ENCODE peak calls at places on chromosomes 2 and 18, in eight cellular contexts. V, B, L, O, A, X, Z and Y are unnamed samples.

GRCh38 chr18:57802166-57802868 is 798 bp downstream of the ATP8B1 start:
- DNase-seq in O (no peak), A (peak; percentile 40), X (no peak), Z (no peak), B (no peak), V (no peak), L (peak; percentile 51), Y (no peak)

GRCh38 chr2:168583710-168584521 is 127.8 kb downstream of the CERS6 start:
- DNase-seq in V (no peak), L (no peak), X (no peak), B (no peak), A (peak; percentile 21), O (peak; percentile 22), Z (no peak), Y (no peak)

GRCh38 chr2:198488964-198489363 is 684.6 kb downstream of the PLCL1 start:
- DNase-seq in B (no peak), O (no peak), V (no peak), Z (no peak), X (no peak), A (no peak), L (no peak), Y (no peak)

GRCh38 chr2:38076710-38077430 is 919 bp upstream of the CYP1B1 start:
- DNase-seq in X (peak; percentile 56), A (peak; percentile 62), O (peak; percentile 80), B (peak; percentile 90), V (peak; percentile 87), Z (no peak), L (peak; percentile 87), Y (no peak)

GRCh38 chr2:142321706-142322280 is 191.0 kb upstream of the LRP1B start:
- DNase-seq in B (no peak), L (no peak), X (no peak), Z (no peak), V (no peak), A (no peak), O (no peak), Y (no peak)

GRCh38 chr2:50469784-50470183 is 562.1 kb downstream of the NRXN1 start:
- DNase-seq in A (no peak), Z (no peak), L (no peak), V (no peak), B (no peak), X (no peak), O (no peak), Y (no peak)

GRCh38 chr18:72541871-72542690 is 2.1 kb downstream of the CBLN2 start:
- DNase-seq in A (no peak), X (no peak), Z (no peak), B (no peak), O (no peak), V (peak; percentile 47), L (peak; percentile 39), Y (no peak)

GRCh38 chr2:44579136-44579836 is 217.5 kb downstream of the CAMKMT start:
- DNase-seq in B (no peak), A (no peak), X (no peak), Z (no peak), O (no peak), V (no peak), L (no peak), Y (no peak)

GRCh38 chr18:6557052-6557451 is 142.3 kb upstream of the L3MBTL4 start:
- DNase-seq in O (no peak), A (no peak), L (no peak), Z (no peak), V (no peak), X (no peak), B (no peak), Y (no peak)

GRCh38 chr18:6561893-6562292 is 147.2 kb upstream of the L3MBTL4 start:
- DNase-seq in B (peak; percentile 51), O (no peak), A (peak; percentile 26), L (no peak), Z (no peak), V (no peak), X (no peak), Y (no peak)

GRCh38 chr18:6561029-6561861 is 146.5 kb upstream of the L3MBTL4 start:
- DNase-seq in A (peak; percentile 77), B (peak; percentile 79), V (peak; percentile 93), O (peak; percentile 67), Z (no peak), L (peak; percentile 65), X (no peak), Y (no peak)

GRCh38 chr18:6557470-6558245 is 142.9 kb upstream of the L3MBTL4 start:
- DNase-seq in O (peak; percentile 41), X (no peak), V (no peak), L (no peak), A (no peak), B (no peak), Z (no peak), Y (no peak)

DNA sequence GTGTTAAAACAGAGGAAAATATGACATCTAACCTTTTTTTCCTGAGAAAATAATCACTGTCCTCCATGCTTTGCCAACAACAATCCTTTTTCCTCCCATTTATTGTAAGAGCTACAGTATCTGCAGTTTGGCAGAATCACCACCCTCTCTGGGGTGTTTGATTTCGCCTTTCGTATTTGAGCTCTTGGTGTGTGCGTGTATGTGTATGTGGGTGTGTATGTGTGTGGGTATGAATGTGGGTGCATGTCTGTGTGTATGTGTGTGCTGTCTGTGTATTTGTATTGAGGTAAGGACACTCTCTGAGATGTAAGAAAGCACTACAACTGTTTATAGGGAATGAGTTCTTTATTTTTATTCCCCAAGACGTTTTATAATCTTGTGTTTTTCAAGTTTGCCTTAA is 144.1 kb upstream of the L3MBTL4 start:
- DNase-seq in B (no peak), L (no peak), X (no peak), O (no peak), Z (no peak), A (no peak), V (no peak), Y (no peak)
- H3K4me3 ChIP-seq in B (no peak overlapping the region), L (no peak overlapping the region), X (no peak overlapping the region), O (no peak overlapping the region), Z (no peak overlapping the region), A (no peak overlapping the region), V (no peak overlapping the region), Y (no peak overlapping the region)

GRCh38 chr2:224747765-224748164 is 31.6 kb upstream of the CCDC195 start:
- DNase-seq in O (no peak), X (no peak), Z (no peak), B (no peak), A (no peak), V (no peak), L (no peak), Y (no peak)

GRCh38 chr2:224754129-224754528 is 38.0 kb upstream of the CCDC195 start:
- DNase-seq in O (no peak), Z (no peak), A (no peak), B (no peak), V (no peak), X (no peak), L (no peak), Y (no peak)

GRCh38 chr2:224751996-224752698 is 36.0 kb upstream of the CCDC195 start:
- DNase-seq in B (no peak), X (no peak), V (no peak), L (no peak), O (no peak), Z (no peak), A (no peak), Y (no peak)

GRCh38 chr2:224749136-224749535 is 33.0 kb upstream of the CCDC195 start:
- DNase-seq in V (no peak), O (no peak), Z (no peak), L (no peak), A (no peak), X (no peak), B (no peak), Y (no peak)
- TF ChIP-seq CTCF in V (no peak), O (no peak), Z (no peak), L (no peak), A (no peak), X (no peak), B (no peak), Y (no peak)

DNA sequence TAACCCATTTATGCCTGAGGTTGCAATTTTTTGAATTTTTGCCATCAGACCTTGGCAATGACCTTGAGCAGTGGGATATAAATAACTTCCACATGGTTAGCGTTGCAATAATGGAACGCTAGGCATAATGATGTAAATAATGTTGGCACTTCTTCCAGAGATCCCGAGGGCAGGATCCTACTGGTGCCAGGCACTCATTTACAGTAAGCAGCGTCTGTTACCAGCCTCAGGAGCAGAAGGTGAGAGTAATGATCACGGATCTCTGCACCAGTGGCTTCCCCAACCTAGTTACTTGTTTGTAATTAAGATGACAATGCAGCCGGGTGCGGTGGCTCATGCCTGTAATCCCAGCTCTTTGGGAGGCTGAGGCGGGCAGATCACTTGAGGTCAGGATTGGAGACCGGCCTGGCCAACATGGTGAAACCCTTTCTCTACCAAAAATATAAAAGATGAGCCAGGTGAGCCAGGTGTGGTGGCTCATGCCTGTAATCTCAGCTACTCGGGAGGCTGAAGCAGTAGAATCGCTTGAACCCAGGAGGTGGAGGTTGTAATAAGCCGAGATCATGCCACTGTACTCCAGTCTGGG is 41.9 kb downstream of the CPO start:
- DNase-seq in V (peak; percentile 20), B (no peak), X (no peak), Z (no peak), A (no peak), L (no peak), O (no peak), Y (no peak)
- H3K27ac ChIP-seq in V (no peak overlapping the region), B (no peak overlapping the region), X (no peak overlapping the region), Z (no peak overlapping the region), A (no peak overlapping the region), L (no peak overlapping the region), O (no peak overlapping the region), Y (no peak overlapping the region)

GRCh38 chr18:75173758-75174157 is 35.2 kb downstream of the PTGR3 start:
- DNase-seq in V (no peak), B (no peak), L (no peak), Z (no peak), X (no peak), A (no peak), O (no peak), Y (peak; percentile 49)

GRCh38 chr18:75170022-75170789 is 38.7 kb downstream of the PTGR3 start:
- DNase-seq in B (no peak), X (no peak), A (no peak), L (no peak), V (no peak), O (no peak), Z (no peak), Y (peak; percentile 68)

GRCh38 chr18:75173125-75173432 is 35.9 kb downstream of the PTGR3 start:
- DNase-seq in A (no peak), B (no peak), Z (no peak), X (no peak), O (no peak), V (no peak), L (no peak), Y (no peak)

GRCh38 chr18:75170916-75171315 is 38.0 kb downstream of the PTGR3 start:
- DNase-seq in L (no peak), A (no peak), B (no peak), O (no peak), X (no peak), V (no peak), Z (no peak), Y (peak; percentile 49)

DNA sequence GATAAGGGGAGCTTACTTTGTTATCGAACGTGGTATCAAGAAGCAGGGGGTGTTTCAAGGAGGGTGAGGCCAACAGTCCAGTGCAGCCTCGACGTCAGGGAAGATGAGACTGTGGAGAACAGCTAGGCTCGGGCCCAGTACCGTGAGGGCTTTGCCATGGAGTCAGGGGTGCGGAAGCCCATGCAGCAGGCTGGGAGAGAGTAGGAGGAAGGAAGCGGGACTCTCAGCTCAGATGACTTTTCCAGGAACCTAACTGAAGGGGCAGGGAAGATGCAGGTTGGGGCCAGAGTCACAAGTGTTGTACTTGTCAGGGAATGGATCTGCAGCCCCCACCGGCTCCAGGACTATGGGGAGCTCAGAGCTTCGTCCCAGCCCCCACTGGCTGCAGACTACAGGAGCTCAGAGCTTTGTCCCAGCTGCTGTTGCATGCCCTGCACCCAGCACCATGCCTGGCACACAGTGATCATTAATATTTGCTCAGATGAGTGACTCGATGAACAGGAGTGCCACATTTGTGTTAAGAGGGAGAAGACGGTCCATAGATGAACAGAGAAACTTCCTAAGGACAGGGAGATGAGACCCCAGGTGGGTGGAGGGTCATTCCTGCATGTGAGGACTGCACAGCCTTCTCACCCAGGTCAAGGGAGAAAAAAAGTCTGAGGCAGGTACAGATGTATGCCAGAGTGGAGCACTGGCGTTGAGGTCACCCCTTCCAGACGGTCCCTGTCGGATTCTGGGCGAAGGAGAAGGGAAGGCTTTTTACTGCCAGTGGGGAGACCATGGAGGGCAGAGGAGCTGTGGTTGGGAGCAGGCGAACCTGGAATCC is 36.4 kb downstream of the PTGR3 start:
- DNase-seq in B (no peak), V (no peak), X (no peak), L (no peak), A (no peak), O (no peak), Z (no peak), Y (peak; percentile 54)
- H3K4me3 ChIP-seq in B (no peak overlapping the region), V (no peak overlapping the region), X (no peak overlapping the region), L (no peak overlapping the region), A (no peak overlapping the region), O (no peak overlapping the region), Z (no peak overlapping the region), Y (no peak overlapping the region)